ENCODE peak calls at places on chromosomes 12 and 14, in five cellular contexts. K is fibroblast of lung, P is mesothelial cell of epicardium, Q is fibroblast of the aortic adventitia, B is cardiac muscle cell. D is an unnamed sample.

GRCh38 chr12:83958997-83959396 is 953.6 kb downstream of the SLC6A15 start:
- DNase-seq in P (no peak), Q (no peak), K (no peak), B (no peak), D (no peak)

GRCh38 chr14:96167224-96168148 is 37.2 kb upstream of the BDKRB2 start:
- DNase-seq in B (no peak), Q (peak), K (peak), P (no peak), D (no peak)

GRCh38 chr14:99175331-99176155 is 96.5 kb downstream of the BCL11B start:
- DNase-seq in K (no peak), B (no peak), P (no peak), Q (no peak), D (no peak)

GRCh38 chr14:90671382-90671781 is 144.8 kb downstream of the TTC7B start:
- DNase-seq in K (no peak), P (no peak), B (no peak), Q (no peak), D (no peak)

GRCh38 chr14:24376448-24377070 is 8.6 kb downstream of the NFATC4 start:
- DNase-seq in K (no peak), Q (no peak), B (no peak), P (no peak), D (no peak)

GRCh38 chr12:6608592-6609311 is 1.6 kb upstream of the CHD4 start:
- DNase-seq in P (no peak), B (no peak), K (no peak), Q (peak), D (no peak)

GRCh38 chr14:54478621-54479215 is 10.1 kb downstream of the GMFB start:
- DNase-seq in B (peak), Q (no peak), P (no peak), K (no peak), D (no peak)

GRCh38 chr12:76830456-76830855 is 48.4 kb downstream of the CSRP2 start:
- DNase-seq in P (no peak), K (peak), B (no peak), Q (peak), D (no peak)

GRCh38 chr14:100116134-100116533 is 43.3 kb downstream of the DEGS2 start:
- DNase-seq in B (no peak), K (no peak), P (no peak), Q (no peak), D (no peak)

GRCh38 chr14:97379091-97379531 is 581.9 kb downstream of the VRK1 start:
- DNase-seq in Q (no peak), K (no peak), B (no peak), P (no peak), D (no peak)

GRCh38 chr12:64323476-64324225 is 66.9 kb downstream of the C12orf56 start:
- DNase-seq in B (no peak), P (no peak), K (no peak), Q (peak), D (no peak)

GRCh38 chr14:97380539-97380941 is 583.4 kb downstream of the VRK1 start:
- DNase-seq in Q (no peak), P (no peak), B (no peak), K (no peak), D (no peak)

GRCh38 chr12:1013618-1014489 is 22.8 kb downstream of the ERC1 start:
- DNase-seq in P (no peak), B (no peak), K (peak), Q (peak), D (no peak)

GRCh38 chr12:94818970-94819369 is 168.6 kb upstream of the TMCC3 start:
- DNase-seq in B (no peak), P (no peak), Q (no peak), K (no peak), D (no peak)

GRCh38 chr12:14611640-14612203 is 44.0 kb upstream of the PLBD1 start:
- DNase-seq in Q (no peak), P (no peak), B (no peak), K (no peak), D (no peak)

GRCh38 chr12:53005215-53005985 is 856 bp upstream of the EIF4B start:
- DNase-seq in K (no peak), P (no peak), Q (no peak), B (no peak), D (no peak)

GRCh38 chr14:56247495-56248087 is 129.4 kb downstream of the PELI2 start:
- DNase-seq in P (no peak), K (peak), B (no peak), Q (peak), D (no peak)

GRCh38 chr14:99093532-99094517 is 178.2 kb downstream of the BCL11B start:
- DNase-seq in B (no peak), K (no peak), Q (no peak), P (no peak), D (no peak)

GRCh38 chr14:59254911-59255545 is 66.6 kb downstream of the DAAM1 start:
- DNase-seq in Q (peak), P (no peak), B (no peak), K (peak), D (no peak)

GRCh38 chr12:80041691-80042090 is 57.6 kb upstream of the OTOGL start:
- DNase-seq in K (peak), Q (peak), P (no peak), B (no peak), D (no peak)

GRCh38 chr12:43742106-43742505 is 16.5 kb downstream of the PUS7L start:
- DNase-seq in K (peak), Q (peak), P (no peak), B (no peak), D (no peak)

GRCh38 chr14:29030121-29030520 is 263.5 kb downstream of the FOXG1 start:
- DNase-seq in P (no peak), K (peak), B (no peak), Q (no peak), D (no peak)

GRCh38 chr12:8907513-8907912 is 6.8 kb upstream of the PHC1 start:
- DNase-seq in P (no peak), K (no peak), B (no peak), Q (no peak), D (no peak)

GRCh38 chr14:21902561-21903199 is 229.1 kb upstream of the OR4E1 start:
- DNase-seq in B (no peak), Q (no peak), K (no peak), P (no peak), D (no peak)

GRCh38 chr14:42163136-42163535 is 556.5 kb downstream of the LRFN5 start:
- DNase-seq in B (no peak), K (no peak), Q (no peak), P (no peak), D (no peak)

GRCh38 chr12:79687711-79688270 is 3.0 kb downstream of the PAWR start:
- DNase-seq in K (no peak), B (no peak), P (no peak), Q (peak), D (no peak)

GRCh38 chr14:67417633-67418032 is 5.7 kb upstream of the PLEK2 start:
- DNase-seq in P (no peak), Q (peak), B (no peak), K (no peak), D (no peak)

GRCh38 chr14:76168531-76168930 is 16.8 kb downstream of the GPATCH2L start:
- DNase-seq in P (no peak), Q (no peak), B (no peak), K (peak), D (no peak)

GRCh38 chr12:38961044-38961443 is 55.7 kb upstream of the CPNE8 start:
- DNase-seq in B (no peak), P (no peak), Q (no peak), K (no peak), D (no peak)

GRCh38 chr12:108519558-108519957 is 4.5 kb downstream of the FICD start:
- DNase-seq in P (no peak), Q (no peak), B (no peak), K (no peak), D (no peak)

GRCh38 chr12:52514471-52515318 is 5.5 kb downstream of the KRT5 start:
- DNase-seq in P (no peak), K (no peak), B (no peak), Q (no peak), D (no peak)

GRCh38 chr14:79279645-79280399 is 931.5 kb downstream of the DIO2 start:
- DNase-seq in B (peak), P (peak), K (peak), Q (no peak), D (no peak)

GRCh38 chr12:109203480-109203879 is 87.1 kb downstream of the ACACB start:
- DNase-seq in K (no peak), B (no peak), Q (no peak), P (no peak), D (no peak)

GRCh38 chr14:89757313-89757939 is 197.1 kb downstream of the EFCAB11 start:
- DNase-seq in K (peak), P (no peak), B (no peak), Q (no peak), D (no peak)

GRCh38 chr14:82447586-82447985 is 913.9 kb upstream of the SEL1L start:
- DNase-seq in K (no peak), Q (no peak), P (no peak), B (no peak), D (no peak)

GRCh38 chr14:60151715-60152114 is 13.5 kb downstream of the DHRS7 start:
- DNase-seq in P (no peak), Q (peak), B (no peak), K (peak), D (no peak)

GRCh38 chr12:90281156-90281868 is 572.7 kb upstream of the ATP2B1 start:
- DNase-seq in P (no peak), Q (no peak), B (no peak), K (no peak), D (no peak)

GRCh38 chr14:102049258-102050025 is 37.4 kb downstream of the HSP90AA1 start:
- DNase-seq in P (no peak), B (no peak), Q (no peak), K (no peak), D (no peak)
- TF ChIP-seq CTCF in P (no peak), B (no peak), Q (no peak), K (no peak), D (no peak)

DNA sequence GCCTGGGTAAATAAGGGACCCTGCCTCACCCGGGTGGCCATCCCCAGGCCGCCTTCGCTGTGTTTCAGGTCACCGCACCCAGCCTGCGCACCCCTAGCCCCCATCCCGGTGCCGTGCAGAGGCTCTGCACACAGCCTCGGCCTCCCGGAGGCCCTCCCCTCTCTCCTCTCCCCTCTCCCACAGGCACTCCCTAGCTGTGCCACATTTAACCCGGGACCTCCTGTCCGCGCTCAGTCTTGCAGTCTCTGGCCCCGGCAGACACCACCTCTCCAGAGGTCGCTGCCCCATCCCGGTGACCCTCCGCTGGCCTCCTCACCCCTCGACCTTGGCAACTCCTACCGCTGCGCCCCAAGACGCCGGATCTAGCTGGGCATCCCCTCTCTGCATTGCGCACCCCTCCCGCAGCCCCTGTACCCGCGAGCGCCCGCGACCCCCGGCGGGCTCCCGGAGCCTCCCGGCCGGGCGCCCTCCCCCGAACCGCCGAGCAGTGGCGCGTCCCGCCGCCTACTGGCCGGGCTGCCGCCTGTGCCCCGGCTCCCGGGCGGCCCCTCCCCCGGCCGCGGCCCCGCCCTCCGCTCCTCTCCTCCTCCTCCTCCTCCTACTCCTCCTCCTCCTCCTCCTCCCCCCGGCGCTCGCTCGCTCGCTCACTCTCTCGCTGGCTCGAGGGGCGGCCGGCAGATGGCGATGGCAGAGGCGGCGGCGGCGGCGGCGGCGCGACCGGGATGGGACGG is 120.7 kb downstream of the AACS start:
- DNase-seq in K (peak), B (peak), P (peak), Q (peak), D (peak)
- TF ChIP-seq CTCF in K (peak), B (peak), P (peak), Q (peak), D (peak)

DNA sequence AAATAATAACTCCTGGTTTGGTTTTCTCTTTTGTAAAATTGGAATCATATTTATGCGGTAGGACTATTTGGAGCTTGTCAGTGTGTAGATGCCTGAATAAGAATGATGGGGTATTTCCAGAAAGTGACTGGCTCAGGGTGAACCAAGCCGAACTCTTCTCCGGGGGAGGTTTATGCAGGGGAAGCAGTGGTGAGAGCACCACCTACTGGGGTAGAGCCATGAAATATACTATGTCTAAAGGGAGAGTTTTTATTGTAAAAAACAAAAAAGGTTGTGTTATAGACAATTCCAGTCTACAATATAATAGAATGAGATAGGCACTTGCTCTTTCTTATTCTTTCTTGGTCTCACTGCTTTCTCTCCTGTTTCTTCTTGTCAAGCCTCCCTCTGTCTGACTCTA is 222.9 kb upstream of the SLC16A7 start:
- DNase-seq in B (no peak), Q (peak), P (no peak), K (peak), D (no peak)
- TF ChIP-seq CTCF in B (peak), Q (peak), P (no peak), K (peak), D (peak)

GRCh38 chr12:113659015-113659414 is 187.3 kb upstream of the LHX5 start:
- DNase-seq in B (no peak), K (no peak), Q (no peak), P (no peak), D (no peak)

GRCh38 chr12:113658030-113658655 is 186.5 kb upstream of the LHX5 start:
- DNase-seq in P (no peak), K (peak), Q (peak), B (no peak), D (no peak)

GRCh38 chr12:113655919-113656318 is 184.2 kb upstream of the LHX5 start:
- DNase-seq in P (no peak), K (no peak), B (no peak), Q (no peak), D (no peak)

GRCh38 chr12:113660941-113661340 is 189.3 kb upstream of the LHX5 start:
- DNase-seq in B (no peak), Q (no peak), P (no peak), K (no peak), D (no peak)

GRCh38 chr12:113659416-113659815 is 187.7 kb upstream of the LHX5 start:
- DNase-seq in Q (no peak), P (no peak), K (no peak), B (no peak), D (no peak)
- TF ChIP-seq CTCF in Q (no peak), P (no peak), K (no peak), B (no peak), D (no peak)

GRCh38 chr12:71484272-71484905 is 44.8 kb downstream of the LGR5 start:
- DNase-seq in Q (no peak), P (no peak), B (no peak), K (no peak), D (no peak)
- TF ChIP-seq CTCF in Q (no peak), P (no peak), B (no peak), K (no peak), D (no peak)

DNA sequence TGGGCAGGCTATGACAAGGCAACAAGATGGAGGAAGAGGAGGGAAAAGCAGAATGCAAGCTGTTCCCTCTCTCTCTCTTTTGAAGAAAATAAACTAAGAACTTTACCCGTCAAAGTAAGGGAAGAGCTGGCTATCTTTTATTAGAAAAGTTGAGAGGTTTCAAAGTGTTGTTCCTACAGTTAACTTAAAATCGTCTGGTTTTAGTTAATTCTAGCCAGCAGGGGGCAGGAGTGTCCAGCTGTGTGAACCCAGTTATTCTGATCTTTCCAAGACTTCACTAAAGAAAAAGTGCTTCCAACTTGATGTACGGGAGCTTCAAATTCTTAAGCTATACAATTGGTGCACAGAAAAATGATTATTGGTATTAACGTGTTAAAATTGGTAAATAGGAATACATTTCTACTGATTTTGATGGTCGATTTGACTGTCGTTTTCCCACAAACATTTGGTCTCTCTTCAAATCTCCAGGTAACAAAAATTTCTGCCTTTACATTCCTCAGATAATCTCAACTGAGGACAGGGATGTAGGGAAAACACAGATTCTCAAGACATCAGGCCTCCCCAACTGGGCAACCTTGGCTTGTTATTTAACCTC is 28.4 kb upstream of the MON2 start:
- DNase-seq in P (no peak), K (peak), B (peak), Q (peak), D (no peak)
- TF ChIP-seq CTCF in P (peak), K (peak), B (peak), Q (peak), D (peak)

GRCh38 chr14:45252356-45253069 is 489 bp downstream of the MIS18BP1 start:
- DNase-seq in P (no peak), B (no peak), Q (peak), K (peak), D (no peak)
- TF ChIP-seq CTCF in P (no peak), B (no peak), Q (no peak), K (no peak), D (no peak)

D was measured in type B pancreatic cell.